ENCODE peak calls at places on chromosome 13, in eight cellular contexts. One of them, this sample, is unnamed. For H3K4me1, the result is how much of the 10 kb centered on the place peaks cover.

GRCh38 chr13:67278230-67278629 is 48.1 kb upstream of the PCDH9 start:
- DNase-seq in aorta: no peak
- DNase-seq in fibroblast of lung: peak
- DNase-seq in uterus: no peak
- DNase-seq in prostate gland: no peak
- DNase-seq in CD8-positive, alpha-beta memory T cell: no peak
- DNase-seq in CD4-positive, CD25-positive, alpha-beta regulatory T cell: no peak
- DNase-seq in endodermal cell: no peak
- DNase-seq in this sample: no peak

GRCh38 chr13:92769064-92769463 is 457.5 kb upstream of the GPC6 start:
- DNase-seq in aorta: no peak
- DNase-seq in fibroblast of lung: peak
- DNase-seq in uterus: no peak
- DNase-seq in prostate gland: no peak
- DNase-seq in CD8-positive, alpha-beta memory T cell: no peak
- DNase-seq in CD4-positive, CD25-positive, alpha-beta regulatory T cell: no peak
- DNase-seq in endodermal cell: no peak
- DNase-seq in this sample: no peak

GRCh38 chr13:70634893-70635292 is 526.6 kb upstream of the KLHL1 start:
- DNase-seq in aorta: no peak
- DNase-seq in fibroblast of lung: no peak
- DNase-seq in uterus: no peak
- DNase-seq in prostate gland: no peak
- DNase-seq in CD8-positive, alpha-beta memory T cell: no peak
- DNase-seq in CD4-positive, CD25-positive, alpha-beta regulatory T cell: no peak
- DNase-seq in endodermal cell: no peak
- DNase-seq in this sample: no peak

GRCh38 chr13:92574499-92574898 is 652.1 kb upstream of the GPC6 start:
- DNase-seq in aorta: no peak
- DNase-seq in fibroblast of lung: no peak
- DNase-seq in uterus: no peak
- DNase-seq in prostate gland: no peak
- DNase-seq in CD8-positive, alpha-beta memory T cell: no peak
- DNase-seq in CD4-positive, CD25-positive, alpha-beta regulatory T cell: no peak
- DNase-seq in endodermal cell: no peak
- DNase-seq in this sample: no peak

GRCh38 chr13:20348018-20348417 is 115.9 kb upstream of the GJB6 start:
- DNase-seq in aorta: no peak
- DNase-seq in fibroblast of lung: no peak
- DNase-seq in uterus: no peak
- DNase-seq in prostate gland: no peak
- DNase-seq in CD8-positive, alpha-beta memory T cell: no peak
- DNase-seq in CD4-positive, CD25-positive, alpha-beta regulatory T cell: no peak
- DNase-seq in endodermal cell: no peak
- DNase-seq in this sample: no peak

GRCh38 chr13:112648966-112649690 is 40.7 kb upstream of the ATP11A start:
- DNase-seq in aorta: no peak
- DNase-seq in fibroblast of lung: no peak
- DNase-seq in uterus: peak
- DNase-seq in prostate gland: no peak
- DNase-seq in CD8-positive, alpha-beta memory T cell: no peak
- DNase-seq in CD4-positive, CD25-positive, alpha-beta regulatory T cell: no peak
- DNase-seq in endodermal cell: peak
- DNase-seq in this sample: no peak

GRCh38 chr13:76730220-76730619 is 156.0 kb downstream of the KCTD12 start:
- DNase-seq in aorta: no peak
- DNase-seq in fibroblast of lung: no peak
- DNase-seq in uterus: no peak
- DNase-seq in prostate gland: no peak
- DNase-seq in CD8-positive, alpha-beta memory T cell: no peak
- DNase-seq in CD4-positive, CD25-positive, alpha-beta regulatory T cell: no peak
- DNase-seq in endodermal cell: no peak
- DNase-seq in this sample: no peak

GRCh38 chr13:83498486-83499190 is 383.6 kb downstream of the SLITRK1 start:
- DNase-seq in aorta: no peak
- DNase-seq in fibroblast of lung: peak
- DNase-seq in uterus: no peak
- DNase-seq in prostate gland: no peak
- DNase-seq in CD8-positive, alpha-beta memory T cell: no peak
- DNase-seq in CD4-positive, CD25-positive, alpha-beta regulatory T cell: no peak
- DNase-seq in endodermal cell: no peak
- DNase-seq in this sample: peak

GRCh38 chr13:38819053-38819452 is 132.2 kb downstream of the FREM2 start:
- DNase-seq in aorta: no peak
- DNase-seq in fibroblast of lung: peak
- DNase-seq in uterus: no peak
- DNase-seq in prostate gland: peak
- DNase-seq in CD8-positive, alpha-beta memory T cell: no peak
- DNase-seq in CD4-positive, CD25-positive, alpha-beta regulatory T cell: no peak
- DNase-seq in endodermal cell: no peak
- DNase-seq in this sample: no peak

GRCh38 chr13:85313761-85314503 is 485.3 kb downstream of the SLITRK6 start:
- DNase-seq in aorta: no peak
- DNase-seq in fibroblast of lung: peak
- DNase-seq in uterus: no peak
- DNase-seq in prostate gland: no peak
- DNase-seq in CD8-positive, alpha-beta memory T cell: no peak
- DNase-seq in CD4-positive, CD25-positive, alpha-beta regulatory T cell: no peak
- DNase-seq in endodermal cell: peak
- DNase-seq in this sample: no peak

GRCh38 chr13:42561752-42562467 is 12.0 kb upstream of the TNFSF11 start:
- DNase-seq in aorta: no peak
- DNase-seq in fibroblast of lung: no peak
- DNase-seq in uterus: no peak
- DNase-seq in prostate gland: no peak
- DNase-seq in CD8-positive, alpha-beta memory T cell: no peak
- DNase-seq in CD4-positive, CD25-positive, alpha-beta regulatory T cell: no peak
- DNase-seq in endodermal cell: no peak
- DNase-seq in this sample: no peak

DNA sequence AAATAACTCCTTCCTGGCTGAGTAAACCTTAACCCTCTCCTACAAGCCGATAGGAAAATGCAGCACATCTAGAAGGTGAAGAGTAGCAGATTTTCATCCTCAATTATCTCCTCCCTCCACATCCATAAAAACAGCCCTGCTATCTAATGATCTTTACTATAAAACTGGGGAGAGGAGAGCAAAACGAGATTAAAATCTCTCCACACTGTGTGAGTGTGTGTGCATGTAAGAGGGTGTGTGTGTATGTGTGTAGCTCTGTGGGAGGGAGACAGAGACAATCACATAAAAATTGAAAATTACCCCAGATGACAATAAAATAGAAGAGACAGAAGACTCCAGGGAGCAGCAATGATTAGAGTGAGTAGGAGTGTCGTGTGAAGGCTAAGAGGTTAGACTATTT is 682.9 kb downstream of the DIAPH3 start:
- DNase-seq in aorta: no peak
- DNase-seq in fibroblast of lung: no peak
- DNase-seq in uterus: no peak
- DNase-seq in prostate gland: no peak
- DNase-seq in CD8-positive, alpha-beta memory T cell: no peak
- DNase-seq in CD4-positive, CD25-positive, alpha-beta regulatory T cell: no peak
- DNase-seq in endodermal cell: no peak
- DNase-seq in this sample: no peak
- H3K4me1 ChIP-seq in aorta: under half
- H3K4me1 ChIP-seq in fibroblast of lung: under half
- H3K4me1 ChIP-seq in uterus: under half
- H3K4me1 ChIP-seq in prostate gland: under half
- H3K4me1 ChIP-seq in CD8-positive, alpha-beta memory T cell: under half
- H3K4me1 ChIP-seq in CD4-positive, CD25-positive, alpha-beta regulatory T cell: under half
- H3K4me1 ChIP-seq in endodermal cell: under half
- H3K4me1 ChIP-seq in this sample: under half

DNA sequence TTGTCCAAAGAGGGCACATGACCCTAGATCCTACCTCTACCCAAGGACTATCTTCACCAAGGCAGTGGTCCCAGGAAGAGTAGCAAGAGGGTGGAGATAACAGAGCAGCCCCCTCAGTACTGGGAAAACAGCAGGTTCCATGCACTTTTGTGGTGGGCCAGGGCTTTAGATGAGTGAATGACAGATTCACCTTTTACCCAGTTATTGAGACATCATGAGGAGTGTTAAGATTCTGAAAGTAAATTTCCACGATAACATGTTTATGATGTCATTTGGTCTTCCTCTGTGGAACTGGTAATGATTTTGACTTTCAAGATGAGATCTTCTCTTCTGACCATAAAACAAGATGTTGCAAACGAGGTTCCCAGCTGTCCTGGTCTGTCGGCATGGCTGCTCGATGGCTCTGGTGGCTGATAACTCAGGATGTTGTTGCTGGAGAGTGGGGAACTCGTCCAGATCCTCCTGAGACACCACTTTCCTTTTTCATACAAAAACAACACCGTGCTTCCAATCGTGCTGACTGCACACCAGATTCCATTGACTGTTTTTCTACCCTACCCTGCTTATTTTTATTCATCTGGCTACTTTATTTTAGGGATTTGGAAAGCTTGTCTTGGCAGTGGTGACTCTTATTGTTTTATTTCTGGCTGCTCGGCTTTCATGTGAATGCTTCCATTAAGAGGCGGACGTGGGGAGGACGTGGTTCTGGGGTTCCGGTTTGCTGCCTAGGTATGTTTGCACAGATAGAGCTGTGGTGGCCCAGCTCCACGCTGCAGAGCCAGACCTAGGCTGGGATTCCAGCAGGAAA is 88.5 kb downstream of the LRCH1 start:
- DNase-seq in aorta: no peak
- DNase-seq in fibroblast of lung: no peak
- DNase-seq in uterus: no peak
- DNase-seq in prostate gland: no peak
- DNase-seq in CD8-positive, alpha-beta memory T cell: no peak
- DNase-seq in CD4-positive, CD25-positive, alpha-beta regulatory T cell: no peak
- DNase-seq in endodermal cell: no peak
- DNase-seq in this sample: no peak
- H3K4me1 ChIP-seq in aorta: under half
- H3K4me1 ChIP-seq in fibroblast of lung: under half
- H3K4me1 ChIP-seq in uterus: under half
- H3K4me1 ChIP-seq in prostate gland: under half
- H3K4me1 ChIP-seq in CD8-positive, alpha-beta memory T cell: under half
- H3K4me1 ChIP-seq in CD4-positive, CD25-positive, alpha-beta regulatory T cell: under half
- H3K4me1 ChIP-seq in endodermal cell: under half
- H3K4me1 ChIP-seq in this sample: under half

DNA sequence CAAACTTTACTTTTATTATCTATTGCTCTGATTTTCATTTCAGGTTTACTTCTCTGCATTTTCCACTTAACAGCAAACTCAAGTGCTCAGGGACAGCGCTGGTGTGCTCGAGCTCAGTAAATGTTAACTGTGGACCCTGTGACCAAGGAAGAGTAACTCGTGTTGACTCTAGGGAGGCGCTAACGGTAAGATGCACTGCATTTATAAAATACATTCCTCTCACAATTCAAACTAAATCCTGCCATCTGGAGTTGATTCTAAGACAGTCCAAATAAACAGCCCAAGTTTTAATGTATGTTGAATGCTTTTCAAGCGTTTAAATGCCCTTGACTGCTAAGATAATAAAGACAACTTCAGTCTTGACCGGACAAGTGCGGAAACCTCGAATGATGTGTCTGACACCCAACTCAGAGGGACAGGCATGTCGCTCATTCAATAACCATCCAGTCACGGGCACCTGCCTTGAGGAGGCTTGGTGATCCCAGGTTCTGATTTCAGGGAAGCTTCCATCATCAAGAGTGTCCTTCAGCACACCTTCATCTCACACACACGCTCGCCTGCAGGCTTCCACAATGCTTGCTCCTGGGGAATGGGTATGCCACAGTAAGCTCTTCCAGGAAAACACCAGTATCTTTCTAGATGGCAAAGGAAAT is 93.1 kb downstream of the STK24 start:
- DNase-seq in aorta: no peak
- DNase-seq in fibroblast of lung: peak
- DNase-seq in uterus: no peak
- DNase-seq in prostate gland: peak
- DNase-seq in CD8-positive, alpha-beta memory T cell: no peak
- DNase-seq in CD4-positive, CD25-positive, alpha-beta regulatory T cell: no peak
- DNase-seq in endodermal cell: no peak
- DNase-seq in this sample: no peak
- H3K4me1 ChIP-seq in aorta: under half
- H3K4me1 ChIP-seq in fibroblast of lung: under half
- H3K4me1 ChIP-seq in uterus: under half
- H3K4me1 ChIP-seq in prostate gland: under half
- H3K4me1 ChIP-seq in CD8-positive, alpha-beta memory T cell: half or more
- H3K4me1 ChIP-seq in CD4-positive, CD25-positive, alpha-beta regulatory T cell: half or more
- H3K4me1 ChIP-seq in endodermal cell: under half
- H3K4me1 ChIP-seq in this sample: half or more

GRCh38 chr13:75091185-75091584 is 390.8 kb downstream of the TBC1D4 start:
- DNase-seq in aorta: no peak
- DNase-seq in fibroblast of lung: no peak
- DNase-seq in uterus: no peak
- DNase-seq in prostate gland: no peak
- DNase-seq in CD8-positive, alpha-beta memory T cell: no peak
- DNase-seq in CD4-positive, CD25-positive, alpha-beta regulatory T cell: no peak
- DNase-seq in endodermal cell: no peak
- DNase-seq in this sample: no peak
- H3K4me1 ChIP-seq in aorta: under half
- H3K4me1 ChIP-seq in fibroblast of lung: under half
- H3K4me1 ChIP-seq in uterus: under half
- H3K4me1 ChIP-seq in prostate gland: under half
- H3K4me1 ChIP-seq in CD8-positive, alpha-beta memory T cell: under half
- H3K4me1 ChIP-seq in CD4-positive, CD25-positive, alpha-beta regulatory T cell: under half
- H3K4me1 ChIP-seq in endodermal cell: under half
- H3K4me1 ChIP-seq in this sample: under half

GRCh38 chr13:100534911-100535310 is 53.7 kb downstream of the GGACT start:
- DNase-seq in aorta: no peak
- DNase-seq in fibroblast of lung: no peak
- DNase-seq in uterus: no peak
- DNase-seq in prostate gland: no peak
- DNase-seq in CD8-positive, alpha-beta memory T cell: no peak
- DNase-seq in CD4-positive, CD25-positive, alpha-beta regulatory T cell: no peak
- DNase-seq in endodermal cell: no peak
- DNase-seq in this sample: no peak
- H3K4me1 ChIP-seq in aorta: under half
- H3K4me1 ChIP-seq in fibroblast of lung: under half
- H3K4me1 ChIP-seq in uterus: under half
- H3K4me1 ChIP-seq in prostate gland: under half
- H3K4me1 ChIP-seq in CD8-positive, alpha-beta memory T cell: under half
- H3K4me1 ChIP-seq in CD4-positive, CD25-positive, alpha-beta regulatory T cell: under half
- H3K4me1 ChIP-seq in endodermal cell: under half
- H3K4me1 ChIP-seq in this sample: under half

DNA sequence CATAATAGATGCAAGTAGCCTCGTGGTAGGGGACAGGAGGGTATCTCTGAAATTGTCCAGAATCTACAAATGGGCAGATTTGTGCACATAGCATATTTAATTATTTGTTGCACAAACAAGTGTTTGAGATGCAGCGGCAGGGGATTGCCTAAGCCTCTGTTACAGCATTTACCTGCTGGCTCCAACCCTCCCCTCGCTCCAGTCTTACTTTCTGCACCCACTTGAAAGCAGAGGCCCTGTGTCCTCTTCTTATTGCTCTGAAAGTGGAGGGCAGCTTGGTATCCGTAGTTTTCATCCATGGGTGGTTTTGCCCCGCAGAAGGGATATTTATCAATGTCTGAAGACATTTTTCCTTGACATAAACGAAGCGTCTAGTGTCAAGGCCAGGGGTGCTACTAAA is 73.0 kb upstream of the STK24 start:
- DNase-seq in aorta: no peak
- DNase-seq in fibroblast of lung: no peak
- DNase-seq in uterus: no peak
- DNase-seq in prostate gland: no peak
- DNase-seq in CD8-positive, alpha-beta memory T cell: no peak
- DNase-seq in CD4-positive, CD25-positive, alpha-beta regulatory T cell: no peak
- DNase-seq in endodermal cell: no peak
- DNase-seq in this sample: no peak
- H3K4me1 ChIP-seq in aorta: under half
- H3K4me1 ChIP-seq in fibroblast of lung: under half
- H3K4me1 ChIP-seq in uterus: under half
- H3K4me1 ChIP-seq in prostate gland: under half
- H3K4me1 ChIP-seq in CD8-positive, alpha-beta memory T cell: under half
- H3K4me1 ChIP-seq in CD4-positive, CD25-positive, alpha-beta regulatory T cell: under half
- H3K4me1 ChIP-seq in endodermal cell: under half
- H3K4me1 ChIP-seq in this sample: half or more